ENCODE peak calls at places on chromosomes 6 and 20, in four cellular contexts. One of them, this sample, is unnamed.

GRCh38 chr20:48703511-48704219 is 124.1 kb downstream of the PREX1 start:
- DNase-seq in effector memory CD8-positive, alpha-beta T cell: no peak
- DNase-seq in cardiac fibroblast: no peak
- DNase-seq in activated T-helper 9 cell treated with anti-CD3 and anti-CD28 coated beads, Interleukin-2, amount 50 U/mL, for 16 hours: no peak
- DNase-seq in this sample: no peak

GRCh38 chr6:132813173-132813856 is 1.1 kb upstream of the RPS12 start:
- DNase-seq in effector memory CD8-positive, alpha-beta T cell: peak; percentile 19
- DNase-seq in cardiac fibroblast: peak; percentile 51
- DNase-seq in activated T-helper 9 cell treated with anti-CD3 and anti-CD28 coated beads, Interleukin-2, amount 50 U/mL, for 16 hours: no peak
- DNase-seq in this sample: peak; percentile 29

GRCh38 chr6:105317607-105318533 is 85.0 kb downstream of the PREP start:
- DNase-seq in cardiac fibroblast: peak; percentile 10
- DNase-seq in activated T-helper 9 cell treated with anti-CD3 and anti-CD28 coated beads, Interleukin-2, amount 50 U/mL, for 16 hours: no peak
- DNase-seq in effector memory CD8-positive, alpha-beta T cell: no peak
- DNase-seq in this sample: no peak

GRCh38 chr20:50122763-50123162 is 9.8 kb upstream of the UBE2V1 start:
- DNase-seq in activated T-helper 9 cell treated with anti-CD3 and anti-CD28 coated beads, Interleukin-2, amount 50 U/mL, for 16 hours: no peak
- DNase-seq in effector memory CD8-positive, alpha-beta T cell: no peak
- DNase-seq in cardiac fibroblast: no peak
- DNase-seq in this sample: no peak

GRCh38 chr6:24547243-24547642 is 52.5 kb downstream of the ALDH5A1 start:
- DNase-seq in activated T-helper 9 cell treated with anti-CD3 and anti-CD28 coated beads, Interleukin-2, amount 50 U/mL, for 16 hours: peak; percentile 3
- DNase-seq in effector memory CD8-positive, alpha-beta T cell: peak; percentile 15
- DNase-seq in cardiac fibroblast: peak; percentile 5
- DNase-seq in this sample: no peak

GRCh38 chr6:53827485-53827884 is 32.7 kb downstream of the LRRC1 start:
- DNase-seq in activated T-helper 9 cell treated with anti-CD3 and anti-CD28 coated beads, Interleukin-2, amount 50 U/mL, for 16 hours: no peak
- DNase-seq in cardiac fibroblast: no peak
- DNase-seq in effector memory CD8-positive, alpha-beta T cell: no peak
- DNase-seq in this sample: no peak

GRCh38 chr6:131065112-131065823 is 2.2 kb upstream of the EPB41L2 start:
- DNase-seq in cardiac fibroblast: no peak
- DNase-seq in activated T-helper 9 cell treated with anti-CD3 and anti-CD28 coated beads, Interleukin-2, amount 50 U/mL, for 16 hours: no peak
- DNase-seq in effector memory CD8-positive, alpha-beta T cell: no peak
- DNase-seq in this sample: no peak

GRCh38 chr6:28996844-28997502 is 8.1 kb downstream of the ZNF311 start:
- DNase-seq in effector memory CD8-positive, alpha-beta T cell: no peak
- DNase-seq in activated T-helper 9 cell treated with anti-CD3 and anti-CD28 coated beads, Interleukin-2, amount 50 U/mL, for 16 hours: no peak
- DNase-seq in cardiac fibroblast: no peak
- DNase-seq in this sample: no peak

GRCh38 chr6:33915134-33915533 is 111.3 kb upstream of the MLN start:
- DNase-seq in cardiac fibroblast: peak; percentile 5
- DNase-seq in activated T-helper 9 cell treated with anti-CD3 and anti-CD28 coated beads, Interleukin-2, amount 50 U/mL, for 16 hours: no peak
- DNase-seq in effector memory CD8-positive, alpha-beta T cell: no peak
- DNase-seq in this sample: no peak

GRCh38 chr6:19210849-19211590 is 626.1 kb upstream of the ID4 start:
- DNase-seq in activated T-helper 9 cell treated with anti-CD3 and anti-CD28 coated beads, Interleukin-2, amount 50 U/mL, for 16 hours: no peak
- DNase-seq in cardiac fibroblast: no peak
- DNase-seq in effector memory CD8-positive, alpha-beta T cell: no peak
- DNase-seq in this sample: no peak

GRCh38 chr6:155158044-155158843 is 105.6 kb upstream of the CLDN20 start:
- DNase-seq in effector memory CD8-positive, alpha-beta T cell: no peak
- DNase-seq in activated T-helper 9 cell treated with anti-CD3 and anti-CD28 coated beads, Interleukin-2, amount 50 U/mL, for 16 hours: no peak
- DNase-seq in cardiac fibroblast: peak; percentile 29
- DNase-seq in this sample: no peak

GRCh38 chr6:127641905-127642304 is 64.9 kb downstream of the C6orf58 start:
- DNase-seq in activated T-helper 9 cell treated with anti-CD3 and anti-CD28 coated beads, Interleukin-2, amount 50 U/mL, for 16 hours: no peak
- DNase-seq in cardiac fibroblast: peak; percentile 50
- DNase-seq in effector memory CD8-positive, alpha-beta T cell: no peak
- DNase-seq in this sample: no peak

GRCh38 chr6:116111552-116112528 is 11.2 kb downstream of the NT5DC1 start:
- DNase-seq in activated T-helper 9 cell treated with anti-CD3 and anti-CD28 coated beads, Interleukin-2, amount 50 U/mL, for 16 hours: no peak
- DNase-seq in effector memory CD8-positive, alpha-beta T cell: no peak
- DNase-seq in cardiac fibroblast: peak; percentile 67
- DNase-seq in this sample: no peak

GRCh38 chr6:159646731-159647130 is 46.3 kb downstream of the SOD2 start:
- DNase-seq in effector memory CD8-positive, alpha-beta T cell: no peak
- DNase-seq in cardiac fibroblast: peak; percentile 29
- DNase-seq in activated T-helper 9 cell treated with anti-CD3 and anti-CD28 coated beads, Interleukin-2, amount 50 U/mL, for 16 hours: no peak
- DNase-seq in this sample: no peak

GRCh38 chr20:62367136-62367482 is at the start of gene LAMA5:
- DNase-seq in effector memory CD8-positive, alpha-beta T cell: no peak
- DNase-seq in cardiac fibroblast: peak; percentile 43
- DNase-seq in activated T-helper 9 cell treated with anti-CD3 and anti-CD28 coated beads, Interleukin-2, amount 50 U/mL, for 16 hours: no peak
- DNase-seq in this sample: no peak

GRCh38 chr6:34349226-34349625 is 43.2 kb downstream of the NUDT3 start:
- DNase-seq in effector memory CD8-positive, alpha-beta T cell: no peak
- DNase-seq in cardiac fibroblast: no peak
- DNase-seq in activated T-helper 9 cell treated with anti-CD3 and anti-CD28 coated beads, Interleukin-2, amount 50 U/mL, for 16 hours: no peak
- DNase-seq in this sample: no peak

GRCh38 chr6:152261179-152261578 is 376.0 kb downstream of the SYNE1 start:
- DNase-seq in cardiac fibroblast: no peak
- DNase-seq in effector memory CD8-positive, alpha-beta T cell: no peak
- DNase-seq in activated T-helper 9 cell treated with anti-CD3 and anti-CD28 coated beads, Interleukin-2, amount 50 U/mL, for 16 hours: no peak
- DNase-seq in this sample: no peak

GRCh38 chr6:52522655-52523054 is 54.2 kb downstream of the TRAM2 start:
- DNase-seq in cardiac fibroblast: peak; percentile 54
- DNase-seq in activated T-helper 9 cell treated with anti-CD3 and anti-CD28 coated beads, Interleukin-2, amount 50 U/mL, for 16 hours: no peak
- DNase-seq in effector memory CD8-positive, alpha-beta T cell: no peak
- DNase-seq in this sample: no peak

This sample was measured in natural killer cell.